ENCODE peak calls at places on chromosomes 12 and 14, in seven cellular contexts. H is fibroblast of villous mesenchyme, I is T-helper 2 cell, S is AG04450, G is left cardiac atrium, O is T-helper 17 cell, C is NCI-H345. J is an unnamed sample.

GRCh38 chr12:13229504-13229903 is 33.0 kb downstream of the EMP1 start:
- DNase-seq in H (no peak), I (no peak), S (no peak), G (no peak), O (no peak), C (no peak), J (no peak)

GRCh38 chr12:124613151-124613585 is 45.8 kb upstream of the NCOR2 start:
- DNase-seq in H (peak), I (no peak), S (no peak), G (no peak), O (no peak), C (peak), J (peak)

GRCh38 chr12:100267603-100268281 is 765 bp downstream of the SCYL2 start:
- DNase-seq in H (peak), I (no peak), S (no peak), G (peak), O (no peak), C (peak), J (no peak)

GRCh38 chr12:12718853-12719252 is 1.7 kb downstream of the CDKN1B start:
- DNase-seq in H (peak), I (no peak), S (no peak), G (no peak), O (no peak), C (peak), J (peak)

GRCh38 chr14:101033446-101034165 is 130.1 kb upstream of the RTL1 start:
- DNase-seq in H (no peak), I (no peak), S (no peak), G (no peak), O (no peak), C (no peak), J (no peak)

GRCh38 chr12:53788892-53789291 is 37.1 kb upstream of the CISTR start:
- DNase-seq in H (no peak), I (no peak), S (no peak), G (no peak), O (no peak), C (no peak), J (no peak)

GRCh38 chr12:130977046-130977758 is 23.5 kb downstream of the ADGRD1 start:
- DNase-seq in H (no peak), I (no peak), S (no peak), G (no peak), O (no peak), C (no peak), J (no peak)

GRCh38 chr12:113456199-113456598 is 15.5 kb downstream of the LHX5 start:
- DNase-seq in H (no peak), I (no peak), S (no peak), G (no peak), O (no peak), C (no peak), J (no peak)

GRCh38 chr12:86331012-86331411 is 74.8 kb upstream of the MGAT4C start:
- DNase-seq in H (no peak), I (no peak), S (no peak), G (no peak), O (no peak), C (no peak), J (no peak)

GRCh38 chr12:106598003-106598402 is 15.2 kb downstream of the RFX4 start:
- DNase-seq in H (no peak), I (no peak), S (no peak), G (no peak), O (no peak), C (no peak), J (no peak)

GRCh38 chr12:74021937-74022336 is 515.7 kb upstream of the ATXN7L3B start:
- DNase-seq in H (peak), I (no peak), S (no peak), G (peak), O (no peak), C (peak), J (no peak)

GRCh38 chr12:11581179-11581755 is 68.2 kb upstream of the ETV6 start:
- DNase-seq in H (peak), I (peak), S (peak), G (peak), O (peak), C (peak), J (peak)

GRCh38 chr12:44372259-44372658 is 503.9 kb downstream of the NELL2 start:
- DNase-seq in H (peak), I (no peak), S (peak), G (no peak), O (no peak), C (no peak), J (no peak)

GRCh38 chr12:1531160-1531653 is 63.2 kb downstream of the FBXL14 start:
- DNase-seq in H (peak), I (no peak), S (no peak), G (no peak), O (no peak), C (no peak), J (no peak)

GRCh38 chr14:93868165-93868564 is 59.0 kb upstream of the FAM181A start:
- DNase-seq in H (no peak), I (no peak), S (no peak), G (no peak), O (no peak), C (no peak), J (no peak)

GRCh38 chr12:48980389-48980952 is 2.3 kb downstream of the WNT1 start:
- DNase-seq in H (no peak), I (no peak), S (no peak), G (no peak), O (no peak), C (no peak), J (no peak)

GRCh38 chr12:131018221-131018620 is 64.5 kb downstream of the ADGRD1 start:
- DNase-seq in H (no peak), I (no peak), S (no peak), G (no peak), O (no peak), C (no peak), J (no peak)

GRCh38 chr12:38555620-38556596 is 239.3 kb downstream of the ALG10B start:
- DNase-seq in H (no peak), I (no peak), S (no peak), G (no peak), O (no peak), C (no peak), J (no peak)

GRCh38 chr12:31031951-31032335 is 41.7 kb upstream of the DDX11 start:
- DNase-seq in H (no peak), I (no peak), S (no peak), G (no peak), O (no peak), C (no peak), J (no peak)

GRCh38 chr12:28137414-28137813 is 52.8 kb upstream of the CCDC91 start:
- DNase-seq in H (no peak), I (no peak), S (no peak), G (no peak), O (no peak), C (no peak), J (no peak)

GRCh38 chr14:101035466-101036225 is 132.1 kb upstream of the RTL1 start:
- DNase-seq in H (no peak), I (no peak), S (no peak), G (no peak), O (no peak), C (no peak), J (no peak)

GRCh38 chr14:56796259-56796658 is 14.0 kb downstream of the OTX2 start:
- DNase-seq in H (no peak), I (no peak), S (no peak), G (no peak), O (no peak), C (peak), J (no peak)

GRCh38 chr12:48818831-48819590 is 715 bp downstream of the CACNB3 start:
- DNase-seq in H (peak), I (peak), S (no peak), G (no peak), O (no peak), C (no peak), J (no peak)

J was measured in NCI-H2107.